ENCODE peak calls at places on chromosome 1, in four cellular contexts. K is stimulated activated CD8-positive, alpha-beta memory T cell treated with anti-CD3 and anti-CD28 coated beads, Interleukin-7, amount 100 ng/mL, for 24 hours; R is MV-4-11; Y is uterus. F is an unnamed sample.

GRCh38 chr1:147388969-147389368 is 146.5 kb downstream of the CHD1L start:
- DNase-seq in K (no peak), R (no peak), Y (no peak), F (no peak)

GRCh38 chr1:22861764-22862440 is 110.8 kb downstream of the LACTBL1 start:
- DNase-seq in K (no peak), R (no peak), Y (peak; percentile 38), F (no peak)

GRCh38 chr1:245748246-245748645 is 593.5 kb downstream of the KIF26B start:
- DNase-seq in K (no peak), R (no peak), Y (no peak), F (no peak)

GRCh38 chr1:235041201-235041600 is 87.4 kb downstream of the TOMM20 start:
- DNase-seq in K (no peak), R (peak; percentile 78), Y (no peak), F (no peak)

GRCh38 chr1:22875851-22876250 is 96.8 kb downstream of the LACTBL1 start:
- DNase-seq in K (no peak), R (no peak), Y (no peak), F (no peak)

GRCh38 chr1:34763142-34763781 is 3.7 kb downstream of the GJB4 start:
- DNase-seq in K (no peak), R (no peak), Y (no peak), F (no peak)

GRCh38 chr1:147605591-147605990 is 64.3 kb downstream of the BCL9 start:
- DNase-seq in K (no peak), R (no peak), Y (no peak), F (no peak)

GRCh38 chr1:22562584-22563551 is at the start of gene EPHA8:
- DNase-seq in K (no peak), R (no peak), Y (no peak), F (no peak)

GRCh38 chr1:173048629-173049326 is 2.0 kb downstream of the TNFSF18 start:
- DNase-seq in K (no peak), R (peak; percentile 59), Y (no peak), F (no peak)

GRCh38 chr1:227072991-227073390 is 132.9 kb downstream of the COQ8A start:
- DNase-seq in K (no peak), R (no peak), Y (no peak), F (no peak)

GRCh38 chr1:118122234-118123004 is 62.6 kb downstream of the SPAG17 start:
- DNase-seq in K (no peak), R (no peak), Y (no peak), F (no peak)